ENCODE peak calls at places on chromosomes 4 and X, in eight cellular contexts. C is thoracic aorta, D is fibroblast of lung, Q is mesenchymal stem cell, J is right atrium auricular region, N is ascending aorta, S is sigmoid colon, E is AG04450. O is an unnamed sample.

GRCh38 chr4:83022724-83023427 is 12.1 kb upstream of the COPS4 start:
- DNase-seq in S (no peak), D (peak; percentile 49), C (no peak), Q (no peak), N (no peak), E (no peak), J (no peak), O (no peak)

GRCh38 chr4:113572620-113573019 is 188.9 kb downstream of the CAMK2D start:
- DNase-seq in N (no peak), J (no peak), S (no peak), C (no peak), Q (no peak), E (no peak), D (no peak), O (no peak)

GRCh38 chr4:136319789-136320470 is 1212.4 kb downstream of the PCDH18 start:
- DNase-seq in S (no peak), D (peak; percentile 84), C (no peak), Q (no peak), J (no peak), N (no peak), E (no peak), O (no peak)

GRCh38 chr4:77617203-77617602 is 11.6 kb downstream of the CXCL13 start:
- DNase-seq in S (no peak), E (no peak), N (no peak), J (no peak), D (peak; percentile 39), C (no peak), Q (peak; percentile 19), O (no peak)

GRCh38 chrX:73817381-73818199 is 254.6 kb downstream of the CHIC1 start:
- DNase-seq in J (no peak), C (no peak), D (peak; percentile 34), Q (no peak), E (no peak), S (no peak), N (no peak), O (no peak)

GRCh38 chr4:55554453-55555030 is 7.8 kb upstream of the CLOCK start:
- DNase-seq in C (no peak), Q (peak; percentile 44), S (no peak), D (peak; percentile 46), J (no peak), E (no peak), N (no peak), O (no peak)

GRCh38 chr4:92551616-92552015 is 247.8 kb downstream of the GRID2 start:
- DNase-seq in D (no peak), Q (no peak), E (no peak), J (no peak), N (no peak), S (no peak), C (no peak), O (no peak)

GRCh38 chr4:116688536-116688935 is 396.8 kb downstream of the TRAM1L1 start:
- DNase-seq in S (no peak), D (no peak), C (no peak), N (no peak), Q (no peak), J (no peak), E (no peak), O (no peak)

GRCh38 chr4:176034498-176034897 is 31.1 kb upstream of the WDR17 start:
- DNase-seq in Q (peak; percentile 63), D (peak; percentile 45), N (no peak), J (no peak), E (peak; percentile 16), S (no peak), C (no peak), O (no peak)

GRCh38 chr4:140296335-140296753 is 77.1 kb upstream of the SCOC start:
- DNase-seq in D (peak; percentile 85), J (peak; percentile 89), N (no peak), Q (peak; percentile 91), C (peak; percentile 30), E (peak; percentile 70), S (peak; percentile 91), O (no peak)

GRCh38 chr4:169070071-169070894 is 60.2 kb upstream of the CBR4 start:
- DNase-seq in C (peak; percentile 17), E (no peak), Q (peak; percentile 44), D (peak; percentile 98), J (no peak), S (no peak), N (no peak), O (no peak)

GRCh38 chr4:33658971-33659370 is 2585.3 kb downstream of the ARAP2 start:
- DNase-seq in E (no peak), Q (no peak), D (peak; percentile 5), J (no peak), N (no peak), S (no peak), C (no peak), O (no peak)

GRCh38 chrX:76657499-76657898 is 230.0 kb downstream of the MAGEE1 start:
- DNase-seq in S (no peak), Q (no peak), C (no peak), N (no peak), J (no peak), E (no peak), D (no peak), O (no peak)
- H3K9me3 ChIP-seq in S (no peaks in the 10 kb centered on the region), Q (peaks cover 6% of the 10 kb centered on the region), C (no peaks in the 10 kb centered on the region), N (peaks cover 4% of the 10 kb centered on the region), J (peaks cover 4% of the 10 kb centered on the region), E (no peaks in the 10 kb centered on the region), D (no peaks in the 10 kb centered on the region), O (no peaks in the 10 kb centered on the region)

GRCh38 chrX:70497026-70497425 is 52.4 kb downstream of the DLG3 start:
- DNase-seq in N (no peak), E (no peak), S (no peak), C (no peak), D (no peak), J (no peak), Q (no peak), O (no peak)
- H3K9me3 ChIP-seq in N (no peaks in the 10 kb centered on the region), E (no peaks in the 10 kb centered on the region), S (no peaks in the 10 kb centered on the region), C (no peaks in the 10 kb centered on the region), D (no peaks in the 10 kb centered on the region), J (no peaks in the 10 kb centered on the region), Q (no peaks in the 10 kb centered on the region), O (no peaks in the 10 kb centered on the region)

GRCh38 chr4:72496119-72496518 is 72.9 kb downstream of the ADAMTS3 start:
- DNase-seq in E (no peak), S (no peak), N (no peak), C (no peak), J (no peak), Q (no peak), D (peak; percentile 29), O (no peak)
- H3K9me3 ChIP-seq in E (no peaks in the 10 kb centered on the region), S (no peaks in the 10 kb centered on the region), N (no peaks in the 10 kb centered on the region), C (peaks cover 9% of the 10 kb centered on the region), J (peaks cover 24% of the 10 kb centered on the region), Q (peaks cover 20% of the 10 kb centered on the region), D (no peaks in the 10 kb centered on the region), O (no peaks in the 10 kb centered on the region)

GRCh38 chr4:73166212-73166611 is 92.4 kb downstream of the ANKRD17 start:
- DNase-seq in J (no peak), N (no peak), S (no peak), D (no peak), Q (no peak), C (no peak), E (no peak), O (no peak)

GRCh38 chr4:73172166-73172565 is 86.4 kb downstream of the ANKRD17 start:
- DNase-seq in E (no peak), C (no peak), J (no peak), Q (peak; percentile 33), S (no peak), D (peak; percentile 3), N (no peak), O (no peak)

GRCh38 chr4:73170518-73171198 is 87.9 kb downstream of the ANKRD17 start:
- DNase-seq in E (no peak), D (no peak), J (no peak), S (no peak), N (no peak), Q (no peak), C (no peak), O (no peak)
- H3K9me3 ChIP-seq in E (peaks cover 6% of the 10 kb centered on the region), D (no peaks in the 10 kb centered on the region), J (peaks cover 12% of the 10 kb centered on the region), S (no peaks in the 10 kb centered on the region), N (no peaks in the 10 kb centered on the region), Q (peaks cover 48% of the 10 kb centered on the region), C (no peaks in the 10 kb centered on the region), O (peaks cover 6% of the 10 kb centered on the region)

DNA sequence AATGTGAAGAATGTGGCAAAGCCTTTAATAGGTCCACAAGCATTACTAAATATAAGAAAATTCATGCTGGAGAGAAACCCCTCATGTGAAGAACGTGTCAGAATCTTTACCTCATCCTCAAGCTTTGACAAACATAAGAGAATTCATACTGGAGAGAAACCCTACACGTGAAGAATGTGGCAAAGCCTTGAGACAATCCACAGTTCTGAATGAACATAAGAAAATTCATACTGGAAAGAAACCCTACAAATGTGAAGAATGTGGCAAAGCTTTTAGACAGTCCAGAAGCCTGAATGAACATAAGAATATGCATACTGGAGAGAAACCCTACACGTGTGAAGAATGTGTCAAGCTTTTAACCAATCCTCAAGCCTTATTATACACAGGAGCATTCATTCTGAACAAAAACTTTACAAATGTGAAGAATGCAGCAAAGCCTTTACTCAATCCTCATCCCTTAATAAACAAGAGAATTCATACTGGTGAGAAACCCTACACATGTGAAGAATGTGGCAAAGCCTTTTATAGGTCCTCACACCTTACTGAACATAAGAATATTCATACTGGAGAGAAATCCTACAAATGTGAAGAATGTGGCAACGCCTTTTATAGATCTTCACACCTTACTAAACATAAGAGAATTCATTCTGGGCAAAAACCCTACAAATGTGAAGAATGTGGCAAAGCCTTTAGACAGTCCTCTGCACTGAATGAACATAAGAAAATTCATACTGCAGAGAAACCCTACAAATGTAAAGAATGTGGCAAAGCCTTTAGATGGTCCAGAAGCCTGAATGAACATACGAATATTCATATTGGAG is 51.1 kb downstream of the ZNF732 start:
- DNase-seq in C (no peak), N (no peak), Q (no peak), S (no peak), J (no peak), D (no peak), E (no peak), O (no peak)
- H3K9me3 ChIP-seq in C (peaks cover 71% of the 10 kb centered on the region), N (peaks cover 72% of the 10 kb centered on the region), Q (peaks cover 96% of the 10 kb centered on the region), S (peaks cover 26% of the 10 kb centered on the region), J (peaks cover 100% of the 10 kb centered on the region), D (no peaks in the 10 kb centered on the region), E (peaks cover 25% of the 10 kb centered on the region), O (peaks cover 22% of the 10 kb centered on the region)

GRCh38 chrX:53379008-53379710 is 43.3 kb downstream of the SMC1A start:
- DNase-seq in Q (no peak), J (no peak), N (no peak), E (no peak), C (no peak), S (no peak), D (no peak), O (no peak)
- H3K9me3 ChIP-seq in Q (no peaks in the 10 kb centered on the region), J (no peaks in the 10 kb centered on the region), N (no peaks in the 10 kb centered on the region), E (no peaks in the 10 kb centered on the region), C (no peaks in the 10 kb centered on the region), S (no peaks in the 10 kb centered on the region), D (no peaks in the 10 kb centered on the region), O (no peaks in the 10 kb centered on the region)